ENCODE peak calls at places on chromosomes 7 and 10, in ten cellular contexts. Y is naive thymus-derived CD4-positive, alpha-beta T cell; B is retina; L is T-helper 2 cell; R is activated gamma-delta T cell; S is foreskin fibroblast; X is upper lobe of right lung; V is CD4-positive, CD25-positive, alpha-beta regulatory T cell; T is nucleus accumbens; P is AG09309. U is an unnamed sample.

GRCh38 chr10:30674796-30675195 is 45.2 kb upstream of the LYZL2 start:
- DNase-seq in Y (no peak), B (no peak), L (no peak), R (no peak), S (no peak), X (no peak), V (no peak), T (no peak), P (no peak), U (no peak)

GRCh38 chr10:131816941-131817700 is 83.7 kb upstream of the PPP2R2D start:
- DNase-seq in Y (no peak), B (no peak), L (no peak), R (no peak), S (no peak), X (no peak), V (no peak), T (no peak), P (no peak), U (peak; percentile 51)

GRCh38 chr10:48634198-48634983 is 29.5 kb upstream of the ARHGAP22 start:
- DNase-seq in Y (peak; percentile 26), B (no peak), L (peak; percentile 66), R (no peak), S (peak; percentile 88), X (no peak), V (no peak), T (no peak), P (peak; percentile 89), U (no peak)

GRCh38 chr10:98886686-98887085 is 349.0 kb downstream of the HPSE2 start:
- DNase-seq in Y (no peak), B (no peak), L (no peak), R (no peak), S (peak; percentile 26), X (no peak), V (no peak), T (no peak), P (no peak), U (no peak)

GRCh38 chr7:44145419-44145968 is 4.4 kb upstream of the MYL7 start:
- DNase-seq in Y (peak; percentile 48), B (peak; percentile 77), L (peak; percentile 69), R (peak; percentile 27), S (peak; percentile 20), X (no peak), V (peak; percentile 51), T (no peak), P (no peak), U (no peak)

GRCh38 chr7:130803127-130803526 is 69.1 kb upstream of the KLF14 start:
- DNase-seq in Y (no peak), B (no peak), L (no peak), R (no peak), S (no peak), X (no peak), V (no peak), T (no peak), P (no peak), U (no peak)

GRCh38 chr10:15068802-15069201 is 19.8 kb downstream of the ACBD7 start:
- DNase-seq in Y (no peak), B (no peak), L (no peak), R (no peak), S (peak; percentile 56), X (no peak), V (no peak), T (no peak), P (peak; percentile 33), U (no peak)

GRCh38 chr10:110498982-110499795 is 1.5 kb downstream of the DUSP5 start:
- DNase-seq in Y (peak; percentile 39), B (peak; percentile 50), L (peak; percentile 86), R (peak; percentile 13), S (peak; percentile 52), X (no peak), V (peak; percentile 47), T (no peak), P (no peak), U (no peak)

GRCh38 chr10:122164815-122165491 is 106.1 kb upstream of the BTBD16 start:
- DNase-seq in Y (no peak), B (peak; percentile 75), L (no peak), R (no peak), S (no peak), X (no peak), V (no peak), T (no peak), P (no peak), U (peak; percentile 36)

GRCh38 chr7:1698951-1699350 is 28.9 kb downstream of the ELFN1 start:
- DNase-seq in Y (peak; percentile 4), B (no peak), L (no peak), R (no peak), S (no peak), X (no peak), V (no peak), T (no peak), P (no peak), U (no peak)

GRCh38 chr10:132434405-132435005 is 37.5 kb downstream of the PWWP2B start:
- DNase-seq in Y (peak; percentile 61), B (no peak), L (peak; percentile 53), R (no peak), S (no peak), X (peak; percentile 86), V (peak; percentile 41), T (no peak), P (no peak), U (no peak)

GRCh38 chr10:78010278-78010677 is 19.0 kb downstream of the POLR3A start:
- DNase-seq in Y (no peak), B (no peak), L (no peak), R (no peak), S (no peak), X (no peak), V (no peak), T (no peak), P (no peak), U (no peak)

GRCh38 chr10:90969947-90970673 is 49.2 kb upstream of the ANKRD1 start:
- DNase-seq in Y (no peak), B (no peak), L (peak; percentile 38), R (no peak), S (peak; percentile 82), X (no peak), V (no peak), T (no peak), P (peak; percentile 55), U (peak; percentile 12)

GRCh38 chr10:4108693-4109092 is 323.7 kb upstream of the KLF6 start:
- DNase-seq in Y (no peak), B (no peak), L (no peak), R (no peak), S (no peak), X (no peak), V (no peak), T (no peak), P (no peak), U (no peak)

GRCh38 chr7:73647725-73648592 is 19.7 kb upstream of the VPS37D start:
- DNase-seq in Y (peak; percentile 34), B (peak; percentile 60), L (peak; percentile 28), R (peak; percentile 19), S (peak; percentile 9), X (no peak), V (no peak), T (no peak), P (no peak), U (no peak)

GRCh38 chr7:22153427-22154106 is 203.4 kb downstream of the RAPGEF5 start:
- DNase-seq in Y (no peak), B (peak; percentile 56), L (no peak), R (no peak), S (no peak), X (no peak), V (no peak), T (no peak), P (no peak), U (no peak)

GRCh38 chr10:66639351-66639750 is 286.5 kb upstream of the LRRTM3 start:
- DNase-seq in Y (no peak), B (no peak), L (no peak), R (no peak), S (no peak), X (no peak), V (no peak), T (no peak), P (no peak), U (no peak)

GRCh38 chr10:102599565-102600327 is 44.5 kb upstream of the TRIM8 start:
- DNase-seq in Y (no peak), B (no peak), L (no peak), R (no peak), S (no peak), X (no peak), V (no peak), T (no peak), P (no peak), U (no peak)